ENCODE peak calls at places on chromosome 15, in six cellular contexts. X, Q, G, N, K and Z are unnamed samples. For H3K4me1, the result is how much of the 10 kb centered on the place peaks cover.

GRCh38 chr15:66848116-66848515 is 146.1 kb downstream of the SMAD6 start:
- DNase-seq in X (no peak), Q (no peak), G (no peak), N (peak), K (no peak), Z (no peak)

GRCh38 chr15:96170616-96171270 is 159.8 kb upstream of the NR2F2 start:
- DNase-seq in X (no peak), Q (no peak), G (no peak), N (no peak), K (no peak), Z (peak)

GRCh38 chr15:80264031-80264430 is 12.0 kb upstream of the CTXND1 start:
- DNase-seq in X (peak), Q (no peak), G (no peak), N (no peak), K (no peak), Z (no peak)

GRCh38 chr15:71109890-71110289 is 5.4 kb upstream of the THSD4 start:
- DNase-seq in X (no peak), Q (peak), G (no peak), N (no peak), K (no peak), Z (no peak)

GRCh38 chr15:26260517-26261133 is 397.5 kb upstream of the ATP10A start:
- DNase-seq in X (peak), Q (peak), G (peak), N (no peak), K (no peak), Z (peak)

GRCh38 chr15:57572463-57572862 is 19.2 kb upstream of the MYZAP start:
- DNase-seq in X (no peak), Q (no peak), G (no peak), N (no peak), K (no peak), Z (no peak)

GRCh38 chr15:52139599-52140462 is 27.3 kb upstream of the BCL2L10 start:
- DNase-seq in X (peak), Q (peak), G (peak), N (peak), K (peak), Z (peak)

GRCh38 chr15:83320404-83320803 is 35.9 kb upstream of the BNC1 start:
- DNase-seq in X (peak), Q (no peak), G (no peak), N (no peak), K (no peak), Z (no peak)

GRCh38 chr15:61083081-61083780 is 145.9 kb downstream of the RORA start:
- DNase-seq in X (no peak), Q (no peak), G (no peak), N (no peak), K (no peak), Z (no peak)

GRCh38 chr15:56931674-56932507 is 13.4 kb downstream of the TCF12 start:
- DNase-seq in X (no peak), Q (no peak), G (no peak), N (no peak), K (no peak), Z (no peak)

GRCh38 chr15:85381850-85382751 is 1.7 kb downstream of the AKAP13 start:
- DNase-seq in X (no peak), Q (no peak), G (no peak), N (no peak), K (no peak), Z (no peak)

GRCh38 chr15:73575636-73576247 is 57.4 kb downstream of the NPTN start:
- DNase-seq in X (peak), Q (no peak), G (no peak), N (no peak), K (peak), Z (peak)

GRCh38 chr15:76197703-76198455 is 113.4 kb downstream of the ETFA start:
- DNase-seq in X (no peak), Q (no peak), G (no peak), N (peak), K (no peak), Z (no peak)

GRCh38 chr15:68821898-68822380 is 1.2 kb upstream of the ANP32A start:
- DNase-seq in X (no peak), Q (no peak), G (no peak), N (no peak), K (no peak), Z (no peak)

GRCh38 chr15:45064386-45064785 is 41.4 kb downstream of the SORD start:
- DNase-seq in X (peak), Q (no peak), G (no peak), N (no peak), K (no peak), Z (no peak)

GRCh38 chr15:88393719-88394519 is 73.3 kb downstream of the MRPL46 start:
- DNase-seq in X (no peak), Q (no peak), G (no peak), N (no peak), K (no peak), Z (no peak)

GRCh38 chr15:79008666-79009065 is 63.8 kb upstream of the CTSH start:
- DNase-seq in X (no peak), Q (no peak), G (no peak), N (no peak), K (no peak), Z (no peak)

GRCh38 chr15:29937956-29938355 is 115.7 kb upstream of the TJP1 start:
- DNase-seq in X (peak), Q (no peak), G (no peak), N (no peak), K (no peak), Z (no peak)

GRCh38 chr15:35289029-35289617 is 204.0 kb upstream of the NANOGP8 start:
- DNase-seq in X (peak), Q (peak), G (peak), N (no peak), K (no peak), Z (peak)

GRCh38 chr15:100680726-100681125 is 78.3 kb downstream of the ASB7 start:
- DNase-seq in X (no peak), Q (no peak), G (no peak), N (no peak), K (no peak), Z (no peak)

GRCh38 chr15:91584895-91585294 is 268.6 kb upstream of the SLCO3A1 start:
- DNase-seq in X (no peak), Q (no peak), G (no peak), N (no peak), K (no peak), Z (no peak)

GRCh38 chr15:91704343-91704742 is 149.2 kb upstream of the SLCO3A1 start:
- DNase-seq in X (no peak), Q (no peak), G (no peak), N (no peak), K (no peak), Z (no peak)

GRCh38 chr15:73688455-73688854 is 4.3 kb downstream of the CD276 start:
- DNase-seq in X (peak), Q (peak), G (no peak), N (peak), K (no peak), Z (no peak)

GRCh38 chr15:60297047-60297446 is 100.7 kb downstream of the ANXA2 start:
- DNase-seq in X (no peak), Q (no peak), G (no peak), N (no peak), K (no peak), Z (no peak)

GRCh38 chr15:34304613-34305012 is 33.0 kb downstream of the SLC12A6 start:
- DNase-seq in X (peak), Q (no peak), G (no peak), N (no peak), K (no peak), Z (no peak)

GRCh38 chr15:88621789-88622604 is 857 bp downstream of the AEN start:
- DNase-seq in X (peak), Q (no peak), G (peak), N (no peak), K (no peak), Z (no peak)

GRCh38 chr15:78208341-78208844 is 26.0 kb downstream of the ACSBG1 start:
- DNase-seq in X (no peak), Q (peak), G (no peak), N (peak), K (no peak), Z (no peak)

GRCh38 chr15:64930019-64930652 is 18.4 kb downstream of the ANKDD1A start:
- DNase-seq in X (no peak), Q (no peak), G (no peak), N (peak), K (no peak), Z (no peak)

GRCh38 chr15:90545095-90545494 is 15.4 kb downstream of the CRTC3 start:
- DNase-seq in X (no peak), Q (no peak), G (no peak), N (no peak), K (no peak), Z (no peak)

GRCh38 chr15:79960502-79961217 is 10.3 kb downstream of the BCL2A1 start:
- DNase-seq in X (peak), Q (no peak), G (no peak), N (no peak), K (no peak), Z (no peak)

DNA sequence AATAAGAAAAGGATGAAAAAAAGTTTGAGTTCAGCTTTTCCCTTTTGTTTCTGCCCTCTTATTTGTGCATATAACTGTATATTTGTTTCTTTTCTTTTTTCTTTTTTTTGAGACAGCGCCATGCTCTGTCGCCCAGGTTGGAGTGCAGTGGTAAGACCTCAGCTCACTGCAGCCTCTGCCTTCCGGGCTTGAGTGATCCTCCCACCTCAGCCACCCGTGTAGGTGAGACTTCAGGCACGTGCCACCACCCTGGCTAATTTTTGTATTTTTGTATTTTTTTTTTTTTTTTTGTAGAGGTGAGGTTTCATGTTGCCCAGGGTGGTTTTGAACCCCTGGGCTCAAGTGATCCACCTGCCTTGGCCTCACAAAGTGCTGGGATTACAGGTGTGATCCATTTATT is 31.4 kb downstream of the RNF111 start:
- DNase-seq in X (no peak), Q (no peak), G (no peak), N (no peak), K (no peak), Z (no peak)
- TF ChIP-seq POLR2A in X (no peak), Q (no peak), G (no peak), N (no peak), K (no peak), Z (no peak)

GRCh38 chr15:40081691-40082194 is 26.9 kb downstream of the BMF start:
- DNase-seq in X (peak), Q (no peak), G (no peak), N (peak), K (peak), Z (peak)
- H3K4me1 ChIP-seq in X (under half), Q (under half), G (under half), N (under half), K (under half), Z (under half)

GRCh38 chr15:74869726-74870407 is 3.3 kb downstream of the SCAMP2 start:
- DNase-seq in X (peak), Q (peak), G (no peak), N (no peak), K (peak), Z (peak)
- TF ChIP-seq POLR2A in X (no peak), Q (no peak), G (no peak), N (no peak), K (no peak), Z (peak)

GRCh38 chr15:36883705-36884355 is 216.5 kb downstream of the MEIS2 start:
- DNase-seq in X (peak), Q (peak), G (peak), N (peak), K (peak), Z (peak)
- H3K4me1 ChIP-seq in X (under half), Q (under half), G (under half), N (half or more), K (under half), Z (under half)

GRCh38 chr15:53880353-53880752 is 97.9 kb upstream of the UNC13C start:
- DNase-seq in X (no peak), Q (no peak), G (no peak), N (no peak), K (no peak), Z (no peak)

GRCh38 chr15:53884441-53884840 is 93.8 kb upstream of the UNC13C start:
- DNase-seq in X (no peak), Q (no peak), G (no peak), N (no peak), K (no peak), Z (no peak)

GRCh38 chr15:53882311-53882710 is 95.9 kb upstream of the UNC13C start:
- DNase-seq in X (no peak), Q (no peak), G (no peak), N (no peak), K (no peak), Z (no peak)
- TF ChIP-seq POLR2A in X (no peak), Q (no peak), G (no peak), N (no peak), K (no peak), Z (no peak)

DNA sequence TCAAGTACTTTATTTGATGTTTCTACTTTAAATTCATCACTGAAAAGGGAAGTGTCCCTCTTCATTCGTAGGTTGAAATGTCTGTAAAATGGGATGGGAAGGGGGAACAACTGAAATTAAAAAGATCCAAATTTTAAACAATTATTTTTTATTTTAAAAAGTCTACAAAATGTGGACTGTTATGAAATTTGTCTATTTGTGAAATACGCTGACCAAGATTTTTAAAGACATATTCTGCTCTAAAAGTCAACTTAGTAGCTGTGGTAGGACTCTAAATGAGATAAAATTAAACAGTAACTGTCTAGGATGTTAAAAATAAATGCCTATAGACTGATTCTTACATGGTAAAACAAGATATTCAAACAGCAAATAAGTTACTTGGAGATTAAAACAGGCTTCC is 67.3 kb downstream of the ADAM10 start:
- DNase-seq in X (no peak), Q (no peak), G (no peak), N (no peak), K (no peak), Z (no peak)
- H3K4me1 ChIP-seq in X (under half), Q (under half), G (under half), N (under half), K (under half), Z (under half)

GRCh38 chr15:31222769-31223345 is 103.8 kb upstream of the KLF13 start:
- DNase-seq in X (no peak), Q (no peak), G (no peak), N (no peak), K (no peak), Z (no peak)

GRCh38 chr15:31226011-31226410 is 100.6 kb upstream of the KLF13 start:
- DNase-seq in X (no peak), Q (no peak), G (no peak), N (no peak), K (no peak), Z (no peak)

GRCh38 chr15:31223478-31224350 is 102.9 kb upstream of the KLF13 start:
- DNase-seq in X (no peak), Q (no peak), G (no peak), N (no peak), K (no peak), Z (no peak)

GRCh38 chr15:31225356-31225955 is 101.2 kb upstream of the KLF13 start:
- DNase-seq in X (no peak), Q (no peak), G (no peak), N (no peak), K (no peak), Z (no peak)

GRCh38 chr15:31221936-31222515 is 104.6 kb upstream of the KLF13 start:
- DNase-seq in X (no peak), Q (no peak), G (no peak), N (no peak), K (peak), Z (no peak)
- TF ChIP-seq POLR2A in X (no peak), Q (no peak), G (no peak), N (no peak), K (no peak), Z (no peak)